ENCODE peak calls at places on chromosomes 16 and 17, in nine cellular contexts. C is left cardiac atrium; J is gastrocnemius medialis; V is K562; H is activated naive CD4-positive, alpha-beta T cell treated with anti-CD3 and anti-CD28 coated beads, Interleukin-2, amount 50 U/mL, for 72 hours; I is natural killer cell; D is Panc1; F is upper lobe of left lung; K is stimulated activated naive CD8-positive, alpha-beta T cell treated with anti-CD3 and anti-CD28 coated beads, Interleukin-15, amount 100 ng/mL, for 72 hours. W is an unnamed sample.

GRCh38 chr17:47725446-47726109 is 7.5 kb upstream of the TBX21 start:
- ATAC-seq in I (no peak), C (no peak), F (no peak), H (no peak), V (peak), K (no peak), D (no peak), J (no peak), W (no peak)

GRCh38 chr17:31537558-31537957 is 146.1 kb downstream of the RAB11FIP4 start:
- ATAC-seq in J (no peak), I (no peak), K (no peak), D (no peak), C (no peak), F (no peak), V (no peak), H (no peak), W (peak)

GRCh38 chr16:85844786-85845185 is 45.3 kb downstream of the COX4I1 start:
- ATAC-seq in D (no peak), J (no peak), I (peak), V (no peak), C (no peak), K (no peak), F (no peak), H (no peak), W (no peak)

GRCh38 chr17:70059649-70060048 is 15.4 kb upstream of the KCNJ16 start:
- ATAC-seq in D (no peak), H (no peak), K (no peak), C (no peak), I (no peak), F (no peak), V (no peak), J (no peak), W (no peak)

GRCh38 chr17:76747716-76748360 is 9.9 kb downstream of the MFSD11 start:
- ATAC-seq in K (no peak), J (peak), D (no peak), I (no peak), V (no peak), F (no peak), C (peak), H (no peak), W (no peak)

GRCh38 chr17:1179112-1179634 is 608 bp downstream of the ABR start:
- ATAC-seq in I (no peak), D (peak), C (peak), J (no peak), H (peak), F (no peak), V (no peak), K (peak), W (no peak)

GRCh38 chr17:79078476-79079190 is 4.0 kb downstream of the ENGASE start:
- ATAC-seq in K (no peak), F (no peak), C (no peak), D (no peak), V (no peak), I (no peak), J (no peak), H (no peak), W (no peak)

GRCh38 chr17:18971801-18972200 is 19.8 kb downstream of the SLC5A10 start:
- ATAC-seq in D (no peak), I (no peak), V (no peak), J (no peak), H (no peak), F (no peak), K (no peak), C (no peak), W (no peak)

GRCh38 chr17:59844884-59845594 is 47.7 kb downstream of the TUBD1 start:
- ATAC-seq in K (no peak), D (no peak), C (no peak), F (no peak), I (no peak), J (no peak), H (no peak), V (no peak), W (no peak)

GRCh38 chr17:60127068-60128064 is 22.4 kb upstream of the CA4 start:
- ATAC-seq in F (no peak), H (no peak), V (no peak), J (no peak), I (no peak), D (peak), K (no peak), C (no peak), W (no peak)

GRCh38 chr16:46883353-46883689 is 841 bp upstream of the GPT2 start:
- ATAC-seq in K (peak), D (no peak), H (no peak), I (no peak), C (no peak), F (no peak), V (no peak), J (no peak), W (no peak)

GRCh38 chr17:60817187-60817586 is 139.5 kb downstream of the BCAS3 start:
- ATAC-seq in J (no peak), K (no peak), F (no peak), I (no peak), V (no peak), C (no peak), D (no peak), H (no peak), W (no peak)

GRCh38 chr17:17979778-17980177 is 7.1 kb downstream of the DRC3 start:
- ATAC-seq in H (no peak), D (peak), C (no peak), K (no peak), F (peak), I (no peak), J (no peak), V (no peak), W (no peak)

W was measured in gastroesophageal sphincter.